ENCODE peak calls at places on chromosomes 5 and 9, in four cellular contexts. Z, Q, Y and N are unnamed samples.

GRCh38 chr5:154086641-154087040 is 47.9 kb downstream of the MFAP3 start:
- DNase-seq in Q (no peak), Y (no peak), Z (peak; percentile 14), N (no peak)

GRCh38 chr9:4303002-4303401 is 3.1 kb upstream of the GLIS3 start:
- DNase-seq in Y (no peak), Z (peak; percentile 55), Q (peak; percentile 64), N (no peak)

GRCh38 chr9:137084526-137084925 is 2.3 kb upstream of the MAN1B1 start:
- DNase-seq in Y (no peak), Z (no peak), Q (no peak), N (peak; percentile 70)

GRCh38 chr9:133982971-133983720 is 9.0 kb downstream of the VAV2 start:
- DNase-seq in Z (no peak), Y (no peak), Q (no peak), N (no peak)

GRCh38 chr9:137449931-137450537 is 8.9 kb upstream of the ENTPD8 start:
- DNase-seq in Q (no peak), Z (no peak), Y (no peak), N (no peak)

GRCh38 chr5:132479812-132480441 is 10.6 kb downstream of the IRF1 start:
- DNase-seq in Z (no peak), Q (no peak), Y (peak; percentile 54), N (no peak)

GRCh38 chr5:172003750-172004149 is 2.7 kb downstream of the FBXW11 start:
- DNase-seq in Z (peak; percentile 41), Y (no peak), Q (no peak), N (no peak)

GRCh38 chr9:126788046-126788445 is 16.8 kb upstream of the ZBTB43 start:
- DNase-seq in Y (no peak), Z (no peak), Q (no peak), N (no peak)

GRCh38 chr5:116492016-116492623 is 82.5 kb downstream of the SEMA6A start:
- DNase-seq in Q (peak; percentile 94), Y (peak; percentile 23), Z (peak; percentile 93), N (peak; percentile 90)

GRCh38 chr5:89428624-89429023 is 545.6 kb upstream of the MEF2C start:
- DNase-seq in Y (no peak), Z (no peak), Q (no peak), N (no peak)

GRCh38 chr5:149379807-149380374 is 799 bp upstream of the IL17B start:
- DNase-seq in Y (no peak), Q (no peak), Z (no peak), N (no peak)

GRCh38 chr5:11370985-11371384 is 533.3 kb downstream of the CTNND2 start:
- DNase-seq in Q (no peak), Y (no peak), Z (no peak), N (no peak)

GRCh38 chr5:168532471-168532870 is 3.4 kb downstream of the FBLL1 start:
- DNase-seq in Q (no peak), Z (no peak), Y (no peak), N (no peak)

GRCh38 chr5:61625682-61626620 is 293.9 kb downstream of the ZSWIM6 start:
- DNase-seq in Q (peak; percentile 50), Z (peak; percentile 51), Y (peak; percentile 32), N (no peak)

GRCh38 chr9:83154821-83155220 is 91.9 kb upstream of the RASEF start:
- DNase-seq in Y (peak; percentile 36), Z (peak; percentile 93), Q (peak; percentile 89), N (peak; percentile 92)

GRCh38 chr9:89482056-89482784 is 15.7 kb downstream of the SEMA4D start:
- DNase-seq in Y (no peak), Z (no peak), Q (no peak), N (no peak)

GRCh38 chr9:104993291-104993963 is 65.5 kb upstream of the ABCA1 start:
- DNase-seq in Q (peak; percentile 70), Z (peak; percentile 91), Y (no peak), N (no peak)

GRCh38 chr5:36418172-36418979 is 116.7 kb upstream of the RANBP3L start:
- DNase-seq in Y (no peak), Q (peak; percentile 17), Z (peak; percentile 40), N (peak; percentile 91)

GRCh38 chr5:103259705-103260355 is 1.3 kb downstream of the MACIR start:
- DNase-seq in Q (peak; percentile 59), Z (peak; percentile 46), Y (no peak), N (peak; percentile 60)

GRCh38 chr5:150498971-150499370 is 9.0 kb upstream of the NDST1 start:
- DNase-seq in Z (no peak), Y (no peak), Q (no peak), N (no peak)

GRCh38 chr9:108511200-108511756 is 344.5 kb downstream of the ACTL7B start:
- DNase-seq in Y (no peak), Z (peak; percentile 20), Q (no peak), N (no peak)

GRCh38 chr5:90558344-90559192 is at the start of gene ADGRV1:
- DNase-seq in Y (no peak), Z (peak; percentile 76), Q (peak; percentile 78), N (peak; percentile 93)
- H3K4me3 ChIP-seq in Y (peak within 1 kb of the TSS; percentile 45), Z (peak within 1 kb of the TSS; percentile 15), Q (peak within 1 kb of the TSS; percentile 42), N (peak within 1 kb of the TSS; percentile 41)

GRCh38 chr5:1827410-1828397 is 26.5 kb downstream of the NDUFS6 start:
- DNase-seq in Z (no peak), Q (no peak), Y (no peak), N (no peak)
- H3K4me3 ChIP-seq in Z (no peak overlapping the region), Q (no peak overlapping the region), Y (no peak overlapping the region), N (no peak overlapping the region)

GRCh38 chr5:90479611-90480385 is 5.1 kb downstream of the POLR3G start:
- DNase-seq in Y (no peak), Q (peak; percentile 35), Z (peak; percentile 55), N (peak; percentile 8)

GRCh38 chr5:90480699-90481098 is 6.0 kb downstream of the POLR3G start:
- DNase-seq in Q (no peak), Y (no peak), Z (peak; percentile 15), N (no peak)

GRCh38 chr5:90477073-90477472 is 2.4 kb downstream of the POLR3G start:
- DNase-seq in Z (no peak), Y (no peak), Q (peak; percentile 15), N (peak; percentile 7)

GRCh38 chr5:90475436-90475980 is 844 bp downstream of the POLR3G start:
- DNase-seq in Y (no peak), Z (no peak), Q (no peak), N (no peak)

DNA sequence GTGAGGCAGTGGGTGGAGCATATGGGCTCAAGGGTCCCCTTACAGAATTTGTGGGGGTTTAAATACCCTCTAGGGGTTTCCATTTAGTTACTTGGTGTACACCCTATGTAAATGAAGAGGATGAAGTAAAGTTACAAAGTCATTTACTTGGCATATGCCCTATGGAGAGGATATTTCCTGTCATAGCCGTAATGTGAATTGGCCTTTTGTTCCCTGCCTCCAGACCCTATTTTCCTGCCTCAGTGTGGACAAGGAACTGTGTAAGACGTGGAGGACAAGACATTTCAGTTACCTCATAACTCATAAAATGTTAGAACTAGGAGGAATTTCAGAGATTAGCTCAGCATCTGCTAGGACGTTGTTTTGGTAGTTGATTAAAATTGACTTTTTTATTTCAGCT is 3.2 kb downstream of the POLR3G start:
- DNase-seq in Q (no peak), Z (no peak), Y (no peak), N (no peak)
- H3K4me3 ChIP-seq in Q (no peak overlapping the region), Z (no peak overlapping the region), Y (no peak overlapping the region), N (no peak overlapping the region)

GRCh38 chr5:143399616-143400540 is 3.6 kb downstream of the NR3C1 start:
- DNase-seq in Y (no peak), Z (no peak), Q (peak; percentile 26), N (peak; percentile 30)
- H3K4me3 ChIP-seq in Y (peak overlapping the region; percentile 89), Z (peak overlapping the region; percentile 89), Q (peak overlapping the region; percentile 84), N (peak overlapping the region; percentile 72)